ENCODE peak calls at places on chromosomes 13 and 19, in eight cellular contexts. R is pons; Q is stimulated activated CD4-positive, alpha-beta T cell treated with anti-CD3 and anti-CD28 coated beads, Interleukin-4, amount 100 ng/mL, for 48 hours; X is Calu3; S is activated T-helper 1 cell treated with Interleukin-2 at 50 U/mL for 16 hours; N is T-helper 17 cell; A is activated CD4-positive, alpha-beta T cell treated with anti-CD3 and anti-CD28 coated beads for 4 hours; M is stimulated activated CD8-positive, alpha-beta memory T cell treated with anti-CD3 and anti-CD28 coated beads, Interleukin-7, amount 100 ng/mL, for 1 hour. O is an unnamed sample.

GRCh38 chr13:31968473-31968872 is 63.1 kb upstream of the FRY start:
- DNase-seq in R (peak; percentile 13), Q (no peak), X (peak; percentile 59), S (no peak), N (no peak), A (no peak), M (no peak), O (peak; percentile 63)

GRCh38 chr13:76523740-76524382 is 362.3 kb downstream of the KCTD12 start:
- DNase-seq in R (no peak), Q (no peak), X (no peak), S (no peak), N (no peak), A (no peak), M (no peak), O (no peak)

GRCh38 chr19:644789-645188 is 5.1 kb downstream of the FGF22 start:
- DNase-seq in R (no peak), Q (no peak), X (no peak), S (no peak), N (no peak), A (no peak), M (no peak), O (no peak)

GRCh38 chr19:11242864-11243797 is 3.7 kb downstream of the ANGPTL8 start:
- DNase-seq in R (peak; percentile 86), Q (peak; percentile 95), X (peak; percentile 55), S (peak; percentile 67), N (peak; percentile 73), A (peak; percentile 76), M (peak; percentile 77), O (peak; percentile 73)

GRCh38 chr19:29155683-29156082 is 57.3 kb downstream of the UQCRFS1 start:
- DNase-seq in R (no peak), Q (no peak), X (no peak), S (no peak), N (no peak), A (no peak), M (no peak), O (no peak)

GRCh38 chr19:38715540-38715939 is 28.7 kb downstream of the CAPN12 start:
- DNase-seq in R (no peak), Q (no peak), X (no peak), S (no peak), N (no peak), A (no peak), M (no peak), O (no peak)

GRCh38 chr13:100941811-100942361 is 267.3 kb upstream of the TMTC4 start:
- DNase-seq in R (peak; percentile 48), Q (no peak), X (no peak), S (no peak), N (no peak), A (no peak), M (no peak), O (no peak)

GRCh38 chr19:50772408-50773311 is 2.4 kb downstream of the GPR32 start:
- DNase-seq in R (no peak), Q (no peak), X (no peak), S (no peak), N (no peak), A (no peak), M (no peak), O (peak; percentile 45)